ENCODE peak calls at places on chromosomes 6 and 20, in four cellular contexts. A is naive thymus-derived CD4-positive, alpha-beta T cell; Z is H4; I is heart right ventricle. B is an unnamed sample.

GRCh38 chr6:157464653-157465535 is 83.9 kb downstream of the ZDHHC14 start:
- DNase-seq in A (no peak), Z (no peak), I (no peak), B (no peak)

GRCh38 chr6:21023210-21023609 is 489.0 kb downstream of the CDKAL1 start:
- DNase-seq in A (no peak), Z (no peak), I (no peak), B (no peak)

GRCh38 chr6:108619431-108620197 is 58.9 kb downstream of the FOXO3 start:
- DNase-seq in A (no peak), Z (no peak), I (no peak), B (no peak)

GRCh38 chr20:45358282-45359068 is 4.5 kb upstream of the SYS1 start:
- DNase-seq in A (no peak), Z (peak; percentile 56), I (peak; percentile 81), B (no peak)

GRCh38 chr6:37103169-37104039 is 66.5 kb upstream of the PIM1 start:
- DNase-seq in A (no peak), Z (peak; percentile 54), I (peak; percentile 51), B (no peak)

GRCh38 chr20:44068780-44069191 is 118.2 kb downstream of the JPH2 start:
- DNase-seq in A (no peak), Z (no peak), I (no peak), B (no peak)

GRCh38 chr6:34346175-34347119 is 46.0 kb downstream of the NUDT3 start:
- DNase-seq in A (no peak), Z (no peak), I (no peak), B (no peak)

GRCh38 chr6:147285087-147285855 is 81.1 kb downstream of the STXBP5 start:
- DNase-seq in A (peak; percentile 28), Z (peak; percentile 10), I (no peak), B (peak; percentile 40)

GRCh38 chr6:81938991-81939773 is 186.7 kb upstream of the TENT5A start:
- DNase-seq in A (no peak), Z (peak; percentile 33), I (no peak), B (no peak)

GRCh38 chr20:48626226-48626937 is 201.4 kb downstream of the PREX1 start:
- DNase-seq in A (peak; percentile 52), Z (peak; percentile 46), I (no peak), B (no peak)

GRCh38 chr6:142367061-142367460 is 65.3 kb downstream of the ADGRG6 start:
- DNase-seq in A (no peak), Z (no peak), I (no peak), B (no peak)

GRCh38 chr20:37393863-37394542 is 48.1 kb downstream of the SRC start:
- DNase-seq in A (no peak), Z (no peak), I (no peak), B (no peak)

GRCh38 chr6:166389119-166389518 is 6.4 kb upstream of the MPC1 start:
- DNase-seq in A (no peak), Z (no peak), I (no peak), B (no peak)

GRCh38 chr6:106547053-106547414 is 82.3 kb downstream of the RTN4IP1 start:
- DNase-seq in A (no peak), Z (no peak), I (no peak), B (no peak)

GRCh38 chr20:11130554-11131166 is 456.9 kb upstream of the JAG1 start:
- DNase-seq in A (no peak), Z (no peak), I (no peak), B (no peak)

GRCh38 chr6:170225852-170226417 is 64.9 kb downstream of the DLL1 start:
- DNase-seq in A (no peak), Z (no peak), I (no peak), B (no peak)

GRCh38 chr6:150395388-150396009 is 26.7 kb downstream of the IYD start:
- DNase-seq in A (no peak), Z (peak; percentile 47), I (peak; percentile 47), B (peak; percentile 53)

GRCh38 chr6:157644043-157644810 is 178.8 kb upstream of the SNX9 start:
- DNase-seq in A (peak; percentile 12), Z (peak; percentile 11), I (no peak), B (no peak)

GRCh38 chr6:20168668-20169633 is 43.3 kb downstream of the MBOAT1 start:
- DNase-seq in A (no peak), Z (no peak), I (peak; percentile 37), B (no peak)

GRCh38 chr6:106748547-106749207 is 119.3 kb downstream of the QRSL1 start:
- DNase-seq in A (no peak), Z (no peak), I (no peak), B (no peak)

GRCh38 chr6:20705741-20706140 is 171.5 kb downstream of the CDKAL1 start:
- DNase-seq in A (no peak), Z (no peak), I (no peak), B (no peak)

GRCh38 chr6:113936093-113936934 is 34.6 kb downstream of the HDAC2 start:
- DNase-seq in A (peak; percentile 42), Z (peak; percentile 25), I (peak; percentile 32), B (peak; percentile 48)

GRCh38 chr6:77021778-77022177 is 441.5 kb downstream of the HTR1B start:
- DNase-seq in A (no peak), Z (no peak), I (no peak), B (no peak)

B was measured in COLO829.